ENCODE peak calls at places on chromosomes 12 and 14, in nine cellular contexts. One of them, this sample, is unnamed.

GRCh38 chr12:115354476-115354890 is 670.5 kb upstream of the TBX3 start:
- DNase-seq in IMR-90: peak; percentile 16
- DNase-seq in fibroblast of lung: no peak
- DNase-seq in endothelial cell: no peak
- DNase-seq in HFFc6: no peak
- DNase-seq in mammary epithelial cell: no peak
- DNase-seq in AG09309: no peak
- DNase-seq in Calu3: no peak
- DNase-seq in osteocyte: no peak
- DNase-seq in this sample: no peak

GRCh38 chr14:75497191-75497590 is 25.1 kb upstream of the BATF start:
- DNase-seq in IMR-90: no peak
- DNase-seq in fibroblast of lung: no peak
- DNase-seq in endothelial cell: no peak
- DNase-seq in HFFc6: no peak
- DNase-seq in mammary epithelial cell: no peak
- DNase-seq in AG09309: no peak
- DNase-seq in Calu3: no peak
- DNase-seq in osteocyte: peak; percentile 70
- DNase-seq in this sample: no peak

GRCh38 chr14:100033347-100034052 is 31.7 kb upstream of the EVL start:
- DNase-seq in IMR-90: no peak
- DNase-seq in fibroblast of lung: no peak
- DNase-seq in endothelial cell: no peak
- DNase-seq in HFFc6: no peak
- DNase-seq in mammary epithelial cell: no peak
- DNase-seq in AG09309: no peak
- DNase-seq in Calu3: no peak
- DNase-seq in osteocyte: no peak
- DNase-seq in this sample: no peak

GRCh38 chr12:120438495-120439198 is 734 bp downstream of the COX6A1 start:
- DNase-seq in IMR-90: no peak
- DNase-seq in fibroblast of lung: no peak
- DNase-seq in endothelial cell: no peak
- DNase-seq in HFFc6: no peak
- DNase-seq in mammary epithelial cell: no peak
- DNase-seq in AG09309: no peak
- DNase-seq in Calu3: no peak
- DNase-seq in osteocyte: no peak
- DNase-seq in this sample: no peak

GRCh38 chr12:96063046-96063445 is 27.7 kb upstream of the LTA4H start:
- DNase-seq in IMR-90: peak; percentile 25
- DNase-seq in fibroblast of lung: peak; percentile 22
- DNase-seq in endothelial cell: no peak
- DNase-seq in HFFc6: no peak
- DNase-seq in mammary epithelial cell: no peak
- DNase-seq in AG09309: no peak
- DNase-seq in Calu3: no peak
- DNase-seq in osteocyte: no peak
- DNase-seq in this sample: no peak

GRCh38 chr12:100995201-100995600 is 200.6 kb downstream of the ANO4 start:
- DNase-seq in IMR-90: peak; percentile 50
- DNase-seq in fibroblast of lung: peak; percentile 87
- DNase-seq in endothelial cell: no peak
- DNase-seq in HFFc6: no peak
- DNase-seq in mammary epithelial cell: peak; percentile 71
- DNase-seq in AG09309: no peak
- DNase-seq in Calu3: no peak
- DNase-seq in osteocyte: no peak
- DNase-seq in this sample: peak; percentile 13

GRCh38 chr12:109737631-109738030 is 24.0 kb downstream of the FAM222A start:
- DNase-seq in IMR-90: no peak
- DNase-seq in fibroblast of lung: no peak
- DNase-seq in endothelial cell: no peak
- DNase-seq in HFFc6: no peak
- DNase-seq in mammary epithelial cell: no peak
- DNase-seq in AG09309: no peak
- DNase-seq in Calu3: peak; percentile 54
- DNase-seq in osteocyte: no peak
- DNase-seq in this sample: no peak

GRCh38 chr12:59928416-59928815 is 332.6 kb downstream of the SLC16A7 start:
- DNase-seq in IMR-90: peak; percentile 16
- DNase-seq in fibroblast of lung: peak; percentile 8
- DNase-seq in endothelial cell: no peak
- DNase-seq in HFFc6: no peak
- DNase-seq in mammary epithelial cell: peak; percentile 68
- DNase-seq in AG09309: no peak
- DNase-seq in Calu3: no peak
- DNase-seq in osteocyte: no peak
- DNase-seq in this sample: peak; percentile 28

DNA sequence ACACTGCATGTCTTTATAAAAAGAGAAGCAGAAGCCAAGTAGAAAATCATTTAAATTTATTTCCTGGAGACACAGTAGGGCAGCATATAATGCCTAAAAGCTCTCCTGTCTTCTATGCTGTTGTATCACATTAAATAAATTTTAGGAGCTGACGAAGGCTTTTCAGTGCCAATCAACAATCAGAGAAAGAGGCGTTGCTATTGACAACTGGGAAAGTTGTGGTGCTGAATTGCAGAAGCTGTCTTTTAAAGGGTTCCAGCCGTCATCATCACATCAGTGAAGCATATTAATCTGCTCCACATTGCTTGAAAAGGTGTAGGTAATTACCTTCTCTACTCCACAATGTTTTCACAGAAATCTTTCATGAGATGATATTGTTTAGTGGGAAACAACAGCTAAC is 103.9 kb downstream of the FSCB start:
- DNase-seq in IMR-90: no peak
- DNase-seq in fibroblast of lung: no peak
- DNase-seq in endothelial cell: no peak
- DNase-seq in HFFc6: no peak
- DNase-seq in mammary epithelial cell: no peak
- DNase-seq in AG09309: no peak
- DNase-seq in Calu3: no peak
- DNase-seq in osteocyte: no peak
- DNase-seq in this sample: no peak
- TF ChIP-seq CTCF in IMR-90: no peak
- TF ChIP-seq CTCF in fibroblast of lung: no peak
- TF ChIP-seq CTCF in endothelial cell: no peak
- TF ChIP-seq CTCF in HFFc6: no peak
- TF ChIP-seq CTCF in mammary epithelial cell: no peak
- TF ChIP-seq CTCF in AG09309: no peak
- TF ChIP-seq CTCF in Calu3: no peak
- TF ChIP-seq CTCF in osteocyte: no peak
- TF ChIP-seq CTCF in this sample: no peak

DNA sequence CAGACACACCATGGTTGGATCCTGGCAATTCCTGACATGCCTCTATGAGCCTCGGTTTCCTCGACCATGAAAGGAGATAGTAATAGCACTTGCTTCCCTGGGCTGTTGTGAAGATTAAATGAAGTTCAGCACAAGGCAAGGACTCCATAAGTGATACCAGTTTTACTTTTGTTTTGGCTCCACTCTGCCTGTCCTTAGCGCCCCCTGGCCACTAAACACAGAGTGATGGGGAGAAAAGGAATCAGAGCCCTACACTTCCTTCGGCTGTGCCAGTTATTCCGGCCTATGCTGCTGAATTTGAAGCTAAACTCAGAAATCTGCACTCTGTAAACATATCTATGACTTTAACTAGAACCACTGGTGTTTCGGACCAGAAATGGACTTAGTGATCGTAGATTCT is 173.8 kb downstream of the C12orf75 start:
- DNase-seq in IMR-90: no peak
- DNase-seq in fibroblast of lung: no peak
- DNase-seq in endothelial cell: no peak
- DNase-seq in HFFc6: no peak
- DNase-seq in mammary epithelial cell: no peak
- DNase-seq in AG09309: no peak
- DNase-seq in Calu3: no peak
- DNase-seq in osteocyte: peak; percentile 38
- DNase-seq in this sample: no peak
- TF ChIP-seq CTCF in IMR-90: no peak
- TF ChIP-seq CTCF in fibroblast of lung: no peak
- TF ChIP-seq CTCF in endothelial cell: no peak
- TF ChIP-seq CTCF in HFFc6: peak; percentile 30
- TF ChIP-seq CTCF in mammary epithelial cell: no peak
- TF ChIP-seq CTCF in AG09309: no peak
- TF ChIP-seq CTCF in Calu3: no peak
- TF ChIP-seq CTCF in osteocyte: no peak
- TF ChIP-seq CTCF in this sample: no peak

GRCh38 chr14:35456261-35456660 is 51.7 kb upstream of the NFKBIA start:
- DNase-seq in IMR-90: no peak
- DNase-seq in fibroblast of lung: no peak
- DNase-seq in endothelial cell: no peak
- DNase-seq in HFFc6: no peak
- DNase-seq in mammary epithelial cell: no peak
- DNase-seq in AG09309: no peak
- DNase-seq in Calu3: no peak
- DNase-seq in osteocyte: no peak
- DNase-seq in this sample: no peak

GRCh38 chr14:35459779-35460178 is 55.2 kb upstream of the NFKBIA start:
- DNase-seq in IMR-90: no peak
- DNase-seq in fibroblast of lung: no peak
- DNase-seq in endothelial cell: no peak
- DNase-seq in HFFc6: no peak
- DNase-seq in mammary epithelial cell: no peak
- DNase-seq in AG09309: no peak
- DNase-seq in Calu3: no peak
- DNase-seq in osteocyte: no peak
- DNase-seq in this sample: no peak

GRCh38 chr14:35458442-35458841 is 53.9 kb upstream of the NFKBIA start:
- DNase-seq in IMR-90: no peak
- DNase-seq in fibroblast of lung: no peak
- DNase-seq in endothelial cell: no peak
- DNase-seq in HFFc6: no peak
- DNase-seq in mammary epithelial cell: no peak
- DNase-seq in AG09309: no peak
- DNase-seq in Calu3: no peak
- DNase-seq in osteocyte: no peak
- DNase-seq in this sample: no peak
- TF ChIP-seq CTCF in IMR-90: no peak
- TF ChIP-seq CTCF in fibroblast of lung: no peak
- TF ChIP-seq CTCF in endothelial cell: no peak
- TF ChIP-seq CTCF in HFFc6: no peak
- TF ChIP-seq CTCF in mammary epithelial cell: no peak
- TF ChIP-seq CTCF in AG09309: no peak
- TF ChIP-seq CTCF in Calu3: no peak
- TF ChIP-seq CTCF in osteocyte: no peak
- TF ChIP-seq CTCF in this sample: no peak

DNA sequence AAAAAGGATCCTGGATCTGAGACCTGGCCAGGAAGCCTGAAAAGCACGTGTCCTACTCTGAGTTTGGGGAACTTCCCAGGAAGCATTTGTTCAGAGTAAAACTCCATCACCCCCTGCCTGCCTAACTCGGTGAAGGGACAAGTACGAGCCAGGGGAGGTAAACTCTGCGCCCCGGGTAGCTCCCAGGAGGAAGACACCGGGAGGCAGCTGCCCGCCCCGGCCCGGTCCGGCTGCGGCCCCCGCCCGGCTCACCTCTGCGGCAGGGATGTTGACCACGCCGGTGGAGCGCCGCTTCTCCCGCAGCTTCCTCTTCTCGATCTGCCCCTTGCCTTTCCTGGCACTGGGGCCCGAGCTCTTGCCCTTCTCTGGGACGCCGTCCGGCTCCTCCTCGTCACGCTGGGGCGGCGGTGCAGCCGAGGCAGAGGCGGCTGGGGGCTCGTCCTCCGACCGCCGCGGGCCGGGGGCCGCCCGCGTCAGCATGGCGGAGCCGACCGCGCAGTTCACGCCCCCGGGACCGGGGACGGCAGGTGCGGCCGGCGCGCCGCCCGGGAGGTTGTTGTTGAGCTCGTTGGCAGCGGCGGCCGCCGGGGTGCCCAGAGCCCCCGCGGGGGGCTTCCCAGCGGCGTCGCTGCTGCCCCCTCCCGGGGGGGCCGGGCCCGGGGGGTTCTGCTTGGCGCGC is 1.1 kb downstream of the PAWR start:
- DNase-seq in IMR-90: peak; percentile 55
- DNase-seq in fibroblast of lung: peak; percentile 54
- DNase-seq in endothelial cell: peak; percentile 55
- DNase-seq in HFFc6: peak; percentile 28
- DNase-seq in mammary epithelial cell: peak; percentile 82
- DNase-seq in AG09309: no peak
- DNase-seq in Calu3: peak; percentile 43
- DNase-seq in osteocyte: peak; percentile 86
- DNase-seq in this sample: no peak
- TF ChIP-seq CTCF in IMR-90: no peak
- TF ChIP-seq CTCF in fibroblast of lung: peak; percentile 2
- TF ChIP-seq CTCF in endothelial cell: no peak
- TF ChIP-seq CTCF in HFFc6: no peak
- TF ChIP-seq CTCF in mammary epithelial cell: peak; percentile 31
- TF ChIP-seq CTCF in AG09309: no peak
- TF ChIP-seq CTCF in Calu3: no peak
- TF ChIP-seq CTCF in osteocyte: no peak
- TF ChIP-seq CTCF in this sample: no peak

GRCh38 chr14:77148510-77149231 is 7.1 kb upstream of the ZDHHC22 start:
- DNase-seq in IMR-90: no peak
- DNase-seq in fibroblast of lung: no peak
- DNase-seq in endothelial cell: no peak
- DNase-seq in HFFc6: no peak
- DNase-seq in mammary epithelial cell: no peak
- DNase-seq in AG09309: no peak
- DNase-seq in Calu3: no peak
- DNase-seq in osteocyte: no peak
- DNase-seq in this sample: no peak

GRCh38 chr14:77154421-77154820 is 12.8 kb upstream of the ZDHHC22 start:
- DNase-seq in IMR-90: no peak
- DNase-seq in fibroblast of lung: no peak
- DNase-seq in endothelial cell: no peak
- DNase-seq in HFFc6: no peak
- DNase-seq in mammary epithelial cell: no peak
- DNase-seq in AG09309: no peak
- DNase-seq in Calu3: no peak
- DNase-seq in osteocyte: no peak
- DNase-seq in this sample: no peak

GRCh38 chr14:77151918-77152588 is 10.5 kb upstream of the ZDHHC22 start:
- DNase-seq in IMR-90: peak; percentile 28
- DNase-seq in fibroblast of lung: peak; percentile 22
- DNase-seq in endothelial cell: no peak
- DNase-seq in HFFc6: peak; percentile 19
- DNase-seq in mammary epithelial cell: peak; percentile 20
- DNase-seq in AG09309: no peak
- DNase-seq in Calu3: no peak
- DNase-seq in osteocyte: no peak
- DNase-seq in this sample: no peak

GRCh38 chr14:77153802-77154201 is 12.2 kb upstream of the ZDHHC22 start:
- DNase-seq in IMR-90: no peak
- DNase-seq in fibroblast of lung: no peak
- DNase-seq in endothelial cell: no peak
- DNase-seq in HFFc6: no peak
- DNase-seq in mammary epithelial cell: no peak
- DNase-seq in AG09309: no peak
- DNase-seq in Calu3: no peak
- DNase-seq in osteocyte: no peak
- DNase-seq in this sample: no peak

GRCh38 chr14:77151245-77151644 is 9.7 kb upstream of the ZDHHC22 start:
- DNase-seq in IMR-90: no peak
- DNase-seq in fibroblast of lung: no peak
- DNase-seq in endothelial cell: peak; percentile 66
- DNase-seq in HFFc6: peak; percentile 19
- DNase-seq in mammary epithelial cell: no peak
- DNase-seq in AG09309: no peak
- DNase-seq in Calu3: peak; percentile 56
- DNase-seq in osteocyte: no peak
- DNase-seq in this sample: no peak
- TF ChIP-seq CTCF in IMR-90: peak; percentile 49
- TF ChIP-seq CTCF in fibroblast of lung: peak; percentile 54
- TF ChIP-seq CTCF in endothelial cell: peak; percentile 32
- TF ChIP-seq CTCF in HFFc6: peak; percentile 75
- TF ChIP-seq CTCF in mammary epithelial cell: peak; percentile 49
- TF ChIP-seq CTCF in AG09309: peak; percentile 67
- TF ChIP-seq CTCF in Calu3: peak; percentile 52
- TF ChIP-seq CTCF in osteocyte: peak; percentile 57
- TF ChIP-seq CTCF in this sample: peak; percentile 46

GRCh38 chr12:121796855-121797751 is 3.6 kb upstream of the RHOF start:
- DNase-seq in IMR-90: peak; percentile 83
- DNase-seq in fibroblast of lung: peak; percentile 90
- DNase-seq in endothelial cell: peak; percentile 68
- DNase-seq in HFFc6: peak; percentile 85
- DNase-seq in mammary epithelial cell: peak; percentile 76
- DNase-seq in AG09309: no peak
- DNase-seq in Calu3: peak; percentile 98
- DNase-seq in osteocyte: no peak
- DNase-seq in this sample: peak; percentile 93
- TF ChIP-seq CTCF in IMR-90: peak; percentile 34
- TF ChIP-seq CTCF in fibroblast of lung: peak; percentile 19
- TF ChIP-seq CTCF in endothelial cell: no peak
- TF ChIP-seq CTCF in HFFc6: peak; percentile 68
- TF ChIP-seq CTCF in mammary epithelial cell: peak; percentile 29
- TF ChIP-seq CTCF in AG09309: peak; percentile 35
- TF ChIP-seq CTCF in Calu3: no peak
- TF ChIP-seq CTCF in osteocyte: peak; percentile 42
- TF ChIP-seq CTCF in this sample: peak; percentile 42

This sample was measured in foreskin fibroblast.